ENCODE peak calls at places on chromosomes 13 and 19, in eight cellular contexts. One of them, this sample, is unnamed.

GRCh38 chr19:16301999-16302694 is 22.5 kb upstream of the KLF2 start:
- DNase-seq in activated CD4-positive, alpha-beta T cell treated with anti-CD3 and anti-CD28 coated beads, Interleukin-2, amount 10 ng/mL, durations not matched to agents 7 days and 5 days: no peak
- DNase-seq in globus pallidus: no peak
- DNase-seq in lung: no peak
- DNase-seq in stimulated activated CD4-positive, alpha-beta T cell treated with anti-CD3 and anti-CD28 coated beads, Interleukin-1b, Interleukin-23, amount 100 ng/mL, for 24 hours: no peak
- DNase-seq in lower lobe of right lung: no peak
- DNase-seq in H7: peak
- DNase-seq in activated gamma-delta T cell treated with Interleukin-2 at 50 U/mL for 16 hours: no peak
- DNase-seq in this sample: no peak

GRCh38 chr13:21671793-21672680 is 1.2 kb downstream of the FGF9 start:
- DNase-seq in stimulated activated CD4-positive, alpha-beta T cell treated with anti-CD3 and anti-CD28 coated beads, Interleukin-1b, Interleukin-23, amount 100 ng/mL, for 24 hours: no peak
- DNase-seq in H7: peak
- DNase-seq in lower lobe of right lung: no peak
- DNase-seq in globus pallidus: no peak
- DNase-seq in lung: no peak
- DNase-seq in activated gamma-delta T cell treated with Interleukin-2 at 50 U/mL for 16 hours: no peak
- DNase-seq in activated CD4-positive, alpha-beta T cell treated with anti-CD3 and anti-CD28 coated beads, Interleukin-2, amount 10 ng/mL, durations not matched to agents 7 days and 5 days: no peak
- DNase-seq in this sample: no peak

GRCh38 chr19:15995536-15995935 is 46.7 kb downstream of the OR10H4 start:
- DNase-seq in stimulated activated CD4-positive, alpha-beta T cell treated with anti-CD3 and anti-CD28 coated beads, Interleukin-1b, Interleukin-23, amount 100 ng/mL, for 24 hours: no peak
- DNase-seq in activated CD4-positive, alpha-beta T cell treated with anti-CD3 and anti-CD28 coated beads, Interleukin-2, amount 10 ng/mL, durations not matched to agents 7 days and 5 days: no peak
- DNase-seq in activated gamma-delta T cell treated with Interleukin-2 at 50 U/mL for 16 hours: no peak
- DNase-seq in lung: no peak
- DNase-seq in H7: no peak
- DNase-seq in lower lobe of right lung: no peak
- DNase-seq in globus pallidus: no peak
- DNase-seq in this sample: no peak

GRCh38 chr13:46359731-46360130 is 27.3 kb downstream of the RUBCNL start:
- DNase-seq in H7: no peak
- DNase-seq in activated CD4-positive, alpha-beta T cell treated with anti-CD3 and anti-CD28 coated beads, Interleukin-2, amount 10 ng/mL, durations not matched to agents 7 days and 5 days: no peak
- DNase-seq in stimulated activated CD4-positive, alpha-beta T cell treated with anti-CD3 and anti-CD28 coated beads, Interleukin-1b, Interleukin-23, amount 100 ng/mL, for 24 hours: no peak
- DNase-seq in globus pallidus: no peak
- DNase-seq in lower lobe of right lung: no peak
- DNase-seq in activated gamma-delta T cell treated with Interleukin-2 at 50 U/mL for 16 hours: no peak
- DNase-seq in lung: no peak
- DNase-seq in this sample: no peak

GRCh38 chr13:24228852-24229458 is 68.4 kb downstream of the SPATA13 start:
- DNase-seq in activated CD4-positive, alpha-beta T cell treated with anti-CD3 and anti-CD28 coated beads, Interleukin-2, amount 10 ng/mL, durations not matched to agents 7 days and 5 days: peak
- DNase-seq in activated gamma-delta T cell treated with Interleukin-2 at 50 U/mL for 16 hours: peak
- DNase-seq in stimulated activated CD4-positive, alpha-beta T cell treated with anti-CD3 and anti-CD28 coated beads, Interleukin-1b, Interleukin-23, amount 100 ng/mL, for 24 hours: no peak
- DNase-seq in lung: no peak
- DNase-seq in H7: peak
- DNase-seq in lower lobe of right lung: no peak
- DNase-seq in globus pallidus: peak
- DNase-seq in this sample: peak

GRCh38 chr13:24178847-24179845 is 18.6 kb downstream of the SPATA13 start:
- DNase-seq in stimulated activated CD4-positive, alpha-beta T cell treated with anti-CD3 and anti-CD28 coated beads, Interleukin-1b, Interleukin-23, amount 100 ng/mL, for 24 hours: no peak
- DNase-seq in globus pallidus: no peak
- DNase-seq in lung: no peak
- DNase-seq in H7: no peak
- DNase-seq in activated CD4-positive, alpha-beta T cell treated with anti-CD3 and anti-CD28 coated beads, Interleukin-2, amount 10 ng/mL, durations not matched to agents 7 days and 5 days: no peak
- DNase-seq in activated gamma-delta T cell treated with Interleukin-2 at 50 U/mL for 16 hours: no peak
- DNase-seq in lower lobe of right lung: no peak
- DNase-seq in this sample: no peak

GRCh38 chr13:112525306-112525945 is 62.5 kb downstream of the TUBGCP3 start:
- DNase-seq in activated CD4-positive, alpha-beta T cell treated with anti-CD3 and anti-CD28 coated beads, Interleukin-2, amount 10 ng/mL, durations not matched to agents 7 days and 5 days: no peak
- DNase-seq in activated gamma-delta T cell treated with Interleukin-2 at 50 U/mL for 16 hours: no peak
- DNase-seq in lung: no peak
- DNase-seq in stimulated activated CD4-positive, alpha-beta T cell treated with anti-CD3 and anti-CD28 coated beads, Interleukin-1b, Interleukin-23, amount 100 ng/mL, for 24 hours: no peak
- DNase-seq in globus pallidus: no peak
- DNase-seq in lower lobe of right lung: no peak
- DNase-seq in H7: no peak
- DNase-seq in this sample: no peak

GRCh38 chr13:60114499-60115028 is 49.2 kb downstream of the DIAPH3 start:
- DNase-seq in activated gamma-delta T cell treated with Interleukin-2 at 50 U/mL for 16 hours: no peak
- DNase-seq in lung: no peak
- DNase-seq in H7: no peak
- DNase-seq in stimulated activated CD4-positive, alpha-beta T cell treated with anti-CD3 and anti-CD28 coated beads, Interleukin-1b, Interleukin-23, amount 100 ng/mL, for 24 hours: no peak
- DNase-seq in lower lobe of right lung: no peak
- DNase-seq in activated CD4-positive, alpha-beta T cell treated with anti-CD3 and anti-CD28 coated beads, Interleukin-2, amount 10 ng/mL, durations not matched to agents 7 days and 5 days: no peak
- DNase-seq in globus pallidus: no peak
- DNase-seq in this sample: no peak